ENCODE peak calls at places on chromosomes 1 and 21, in ten cellular contexts. B is GM18507; L is NCI-H2171; G is astrocyte of the spinal cord; W is neural crest cell; A is head of caudate nucleus; Z is stimulated activated CD8-positive, alpha-beta memory T cell treated with anti-CD3 and anti-CD28 coated beads, Interleukin-15, amount 100 ng/mL, for 1 hour; M is NCI-H1092 treated with DMSO at 0.1 percent for 48 hours; K is foreskin fibroblast; D is D341Med. J is an unnamed sample.

GRCh38 chr1:114033219-114033706 is 54.0 kb downstream of the OLFML3 start:
- DNase-seq in L (peak), Z (no peak), M (peak), B (peak), D (peak), W (no peak), G (no peak), A (peak), K (no peak), J (no peak)

GRCh38 chr1:33943978-33944377 is 80.1 kb downstream of the HMGB4 start:
- DNase-seq in Z (no peak), L (no peak), B (no peak), D (no peak), A (no peak), M (no peak), G (peak), W (no peak), K (peak), J (no peak)

GRCh38 chr1:67960766-67961165 is 89.7 kb downstream of the DIRAS3 start:
- DNase-seq in M (no peak), A (no peak), D (no peak), B (no peak), Z (no peak), L (no peak), W (no peak), G (no peak), K (no peak), J (no peak)

GRCh38 chr1:223670458-223671159 is 5.1 kb upstream of the CAPN8 start:
- DNase-seq in B (peak), L (no peak), G (peak), K (peak), M (peak), D (no peak), A (peak), Z (no peak), W (peak), J (peak)

GRCh38 chr1:89670168-89670567 is 37.2 kb downstream of the LRRC8C start:
- DNase-seq in G (peak), B (peak), A (no peak), W (no peak), L (no peak), K (no peak), M (no peak), D (no peak), Z (no peak), J (no peak)

GRCh38 chr21:36609654-36610053 is 89.3 kb upstream of the SIM2 start:
- DNase-seq in Z (no peak), D (no peak), K (no peak), L (no peak), G (no peak), A (no peak), W (no peak), B (no peak), M (no peak), J (no peak)

GRCh38 chr1:202205523-202206190 is 12.1 kb downstream of the LGR6 start:
- DNase-seq in M (no peak), L (no peak), W (no peak), K (no peak), Z (no peak), D (no peak), B (no peak), A (no peak), G (no peak), J (no peak)

GRCh38 chr1:15981679-15982078 is 5.8 kb upstream of the ZBTB17 start:
- DNase-seq in W (no peak), B (no peak), G (no peak), K (no peak), M (no peak), L (no peak), A (no peak), Z (no peak), D (no peak), J (no peak)

GRCh38 chr1:18681423-18681835 is 50.8 kb downstream of the PAX7 start:
- DNase-seq in A (peak), G (no peak), B (peak), M (peak), L (peak), Z (no peak), D (peak), W (peak), K (no peak), J (no peak)

GRCh38 chr1:168321945-168322344 is 41.3 kb downstream of the TBX19 start:
- DNase-seq in L (no peak), K (peak), Z (no peak), W (no peak), G (peak), M (peak), B (no peak), A (no peak), D (no peak), J (no peak)

GRCh38 chr21:26288033-26288432 is 117.5 kb upstream of the APP start:
- DNase-seq in D (no peak), M (no peak), Z (no peak), B (no peak), A (no peak), K (no peak), W (no peak), G (no peak), L (no peak), J (no peak)

GRCh38 chr1:116740296-116740695 is 13.9 kb upstream of the CD2 start:
- DNase-seq in G (no peak), Z (no peak), A (no peak), D (no peak), L (no peak), B (no peak), M (no peak), K (no peak), W (no peak), J (no peak)

GRCh38 chr1:9047019-9047418 is 20.8 kb upstream of the SLC2A7 start:
- DNase-seq in A (no peak), M (no peak), L (no peak), G (no peak), D (no peak), B (no peak), W (no peak), K (no peak), Z (no peak), J (no peak)

GRCh38 chr1:217136895-217137205 is 413.6 kb upstream of the ESRRG start:
- DNase-seq in A (no peak), Z (no peak), M (no peak), D (no peak), B (no peak), L (no peak), G (no peak), W (no peak), K (no peak), J (no peak)

GRCh38 chr1:76110662-76111061 is 36.1 kb downstream of the ST6GALNAC3 start:
- DNase-seq in W (no peak), A (no peak), G (no peak), M (no peak), K (no peak), D (no peak), L (no peak), Z (no peak), B (no peak), J (no peak)

GRCh38 chr1:170321113-170321512 is 175.4 kb downstream of the NTMT2 start:
- DNase-seq in B (no peak), G (peak), L (no peak), A (no peak), D (no peak), W (no peak), K (peak), Z (no peak), M (no peak), J (no peak)

GRCh38 chr1:910881-911721 is 12.6 kb upstream of the SAMD11 start:
- DNase-seq in D (no peak), M (no peak), A (no peak), K (no peak), W (no peak), L (no peak), G (no peak), Z (no peak), B (no peak), J (no peak)

GRCh38 chr1:26127235-26128163 is 15.9 kb downstream of the PDIK1L start:
- DNase-seq in A (no peak), D (no peak), G (no peak), K (no peak), L (no peak), M (no peak), W (no peak), Z (no peak), B (no peak), J (no peak)

GRCh38 chr1:48760889-48761288 is 15.8 kb downstream of the BEND5 start:
- DNase-seq in M (no peak), D (no peak), L (no peak), A (no peak), W (no peak), Z (no peak), G (no peak), B (no peak), K (peak), J (no peak)

GRCh38 chr1:30382496-30382895 is 340.9 kb downstream of the MATN1 start:
- DNase-seq in W (no peak), D (no peak), A (no peak), Z (no peak), K (no peak), B (no peak), M (no peak), L (no peak), G (no peak), J (no peak)

GRCh38 chr1:228368801-228369607 is 37.6 kb downstream of the TRIM11 start:
- DNase-seq in D (no peak), M (no peak), W (no peak), G (no peak), B (no peak), L (no peak), K (no peak), A (no peak), Z (no peak), J (no peak)

GRCh38 chr21:36542312-36543101 is 62.6 kb upstream of the CLDN14 start:
- DNase-seq in W (no peak), L (no peak), A (no peak), M (no peak), Z (no peak), K (no peak), D (no peak), G (no peak), B (peak), J (no peak)

GRCh38 chr1:209612646-209613350 is 29.3 kb downstream of the CAMK1G start:
- DNase-seq in Z (no peak), W (no peak), L (no peak), G (no peak), K (no peak), D (no peak), M (no peak), A (no peak), B (no peak), J (no peak)

GRCh38 chr1:59569198-59569597 is 245.6 kb upstream of the HOOK1 start:
- DNase-seq in L (no peak), G (no peak), W (no peak), K (no peak), M (no peak), Z (no peak), D (no peak), A (no peak), B (no peak), J (no peak)

GRCh38 chr1:59703226-59703917 is 111.4 kb upstream of the HOOK1 start:
- DNase-seq in A (no peak), B (no peak), M (no peak), W (no peak), Z (no peak), L (no peak), D (no peak), K (peak), G (peak), J (no peak)

GRCh38 chr1:116765962-116766361 is 11.7 kb downstream of the CD2 start:
- DNase-seq in D (no peak), A (no peak), K (peak), Z (no peak), B (no peak), G (no peak), M (no peak), L (no peak), W (no peak), J (no peak)

GRCh38 chr1:108533351-108534083 is 26.4 kb upstream of the EEIG2 start:
- DNase-seq in L (no peak), D (no peak), K (no peak), Z (no peak), B (no peak), G (no peak), W (no peak), M (no peak), A (no peak), J (no peak)

GRCh38 chr1:165235158-165235776 is 121.2 kb downstream of the LMX1A start:
- DNase-seq in Z (no peak), M (peak), L (peak), W (peak), D (peak), B (no peak), G (no peak), A (no peak), K (no peak), J (no peak)

GRCh38 chr1:117656202-117656641 is 50.4 kb downstream of the TENT5C start:
- DNase-seq in A (no peak), W (no peak), L (no peak), D (no peak), Z (peak), G (no peak), M (no peak), B (no peak), K (no peak), J (no peak)

GRCh38 chr1:200372095-200372884 is 37.5 kb downstream of the ZNF281 start:
- DNase-seq in M (no peak), W (no peak), Z (no peak), D (no peak), B (no peak), L (no peak), G (peak), K (peak), A (no peak), J (no peak)

GRCh38 chr1:100627018-100627716 is 89.2 kb downstream of the GPR88 start:
- DNase-seq in K (peak), L (no peak), B (no peak), A (no peak), Z (no peak), M (no peak), G (peak), W (no peak), D (no peak), J (no peak)

GRCh38 chr1:74693473-74693872 is 19.9 kb upstream of the ERICH3 start:
- DNase-seq in A (no peak), B (no peak), M (no peak), W (no peak), K (peak), G (peak), Z (no peak), L (no peak), D (no peak), J (no peak)

GRCh38 chr1:86155807-86156561 is 588 bp downstream of the COL24A1 start:
- DNase-seq in D (no peak), L (no peak), G (peak), K (peak), M (no peak), Z (no peak), A (no peak), B (no peak), W (peak), J (no peak)

GRCh38 chr1:4494558-4494957 is 159.9 kb upstream of the AJAP1 start:
- DNase-seq in L (no peak), M (no peak), K (no peak), W (no peak), Z (no peak), G (no peak), A (no peak), B (no peak), D (no peak), J (no peak)

GRCh38 chr1:39116868-39117728 is 87.4 kb upstream of the MACF1 start:
- DNase-seq in A (no peak), G (no peak), B (no peak), L (no peak), K (no peak), W (no peak), M (no peak), Z (no peak), D (no peak), J (no peak)

GRCh38 chr21:38346286-38346685 is 89.5 kb downstream of the KCNJ15 start:
- DNase-seq in Z (no peak), B (no peak), L (peak), M (no peak), W (no peak), G (no peak), A (no peak), K (no peak), D (no peak), J (no peak)

GRCh38 chr1:156124557-156125483 is 10.3 kb downstream of the LMNA start:
- DNase-seq in G (no peak), M (no peak), B (no peak), K (peak), A (no peak), L (no peak), D (no peak), W (no peak), Z (no peak), J (no peak)

GRCh38 chr1:2115922-2116341 is 65.7 kb downstream of the PRKCZ start:
- DNase-seq in W (no peak), B (no peak), G (no peak), Z (no peak), L (no peak), A (no peak), D (no peak), K (no peak), M (no peak), J (no peak)

GRCh38 chr21:17003763-17004373 is 509.0 kb upstream of the CXADR start:
- DNase-seq in B (no peak), K (no peak), Z (no peak), G (peak), M (no peak), D (no peak), A (no peak), W (no peak), L (no peak), J (no peak)

GRCh38 chr1:66540434-66541032 is 6.6 kb downstream of the SGIP1 start:
- DNase-seq in W (no peak), D (no peak), K (peak), M (no peak), Z (no peak), A (no peak), B (no peak), G (peak), L (no peak), J (no peak)

J was measured in substantia nigra.